ENCODE peak calls at places on chromosomes 13 and 19, in nine cellular contexts. E is Caco-2, N is uterus, H is mucosa of descending colon, Z is astrocyte of the spinal cord, W is GM10248, M is upper lobe of right lung, V is AG09319, X is fibroblast of the aortic adventitia. U is an unnamed sample.

GRCh38 chr19:13234518-13234917 is 84.3 kb downstream of the IER2 start:
- DNase-seq in E (peak; percentile 64), N (peak; percentile 24), H (peak; percentile 77), Z (peak; percentile 16), W (peak; percentile 74), M (peak; percentile 77), V (no peak), X (peak; percentile 31), U (peak; percentile 3)

GRCh38 chr19:12946092-12946845 is 607 bp downstream of the RAD23A start:
- DNase-seq in E (peak; percentile 84), N (peak; percentile 52), H (peak; percentile 84), Z (peak; percentile 88), W (peak; percentile 67), M (peak; percentile 89), V (peak; percentile 52), X (peak; percentile 74), U (peak; percentile 75)

GRCh38 chr19:5046339-5047039 is 77.6 kb downstream of the KDM4B start:
- DNase-seq in E (peak; percentile 71), N (no peak), H (peak; percentile 83), Z (peak; percentile 60), W (no peak), M (peak; percentile 81), V (no peak), X (no peak), U (peak; percentile 45)

GRCh38 chr13:59269476-59269875 is 894.3 kb downstream of the DIAPH3 start:
- DNase-seq in E (no peak), N (no peak), H (no peak), Z (peak; percentile 87), W (no peak), M (no peak), V (peak; percentile 16), X (peak; percentile 36), U (peak; percentile 77)

GRCh38 chr13:89627991-89628390 is 1719.5 kb upstream of the MIR17HG start:
- DNase-seq in E (no peak), N (no peak), H (no peak), Z (peak; percentile 4), W (no peak), M (no peak), V (no peak), X (no peak), U (no peak)

GRCh38 chr19:38849746-38850230 is at the start of gene HNRNPL:
- DNase-seq in E (no peak), N (no peak), H (peak; percentile 99), Z (no peak), W (peak; percentile 94), M (peak; percentile 100), V (no peak), X (no peak), U (no peak)

GRCh38 chr13:35630551-35631275 is 154.2 kb upstream of the MAB21L1 start:
- DNase-seq in E (peak; percentile 76), N (no peak), H (no peak), Z (peak; percentile 57), W (peak; percentile 17), M (no peak), V (peak; percentile 40), X (peak; percentile 75), U (peak; percentile 55)

GRCh38 chr19:6038634-6039405 is 60.9 kb upstream of the RANBP3 start:
- DNase-seq in E (no peak), N (no peak), H (no peak), Z (no peak), W (peak; percentile 80), M (no peak), V (no peak), X (no peak), U (no peak)

GRCh38 chr19:24032651-24033050 is 54.3 kb upstream of the ZNF254 start:
- DNase-seq in E (no peak), N (no peak), H (no peak), Z (no peak), W (no peak), M (no peak), V (no peak), X (no peak), U (no peak)

GRCh38 chr13:30107536-30108136 is 199.7 kb downstream of the KATNAL1 start:
- DNase-seq in E (no peak), N (no peak), H (no peak), Z (no peak), W (no peak), M (peak; percentile 71), V (no peak), X (peak; percentile 47), U (peak; percentile 54)

GRCh38 chr19:46815833-46816627 is 27.6 kb upstream of the SLC1A5 start:
- DNase-seq in E (no peak), N (no peak), H (no peak), Z (no peak), W (no peak), M (no peak), V (no peak), X (no peak), U (no peak)

DNA sequence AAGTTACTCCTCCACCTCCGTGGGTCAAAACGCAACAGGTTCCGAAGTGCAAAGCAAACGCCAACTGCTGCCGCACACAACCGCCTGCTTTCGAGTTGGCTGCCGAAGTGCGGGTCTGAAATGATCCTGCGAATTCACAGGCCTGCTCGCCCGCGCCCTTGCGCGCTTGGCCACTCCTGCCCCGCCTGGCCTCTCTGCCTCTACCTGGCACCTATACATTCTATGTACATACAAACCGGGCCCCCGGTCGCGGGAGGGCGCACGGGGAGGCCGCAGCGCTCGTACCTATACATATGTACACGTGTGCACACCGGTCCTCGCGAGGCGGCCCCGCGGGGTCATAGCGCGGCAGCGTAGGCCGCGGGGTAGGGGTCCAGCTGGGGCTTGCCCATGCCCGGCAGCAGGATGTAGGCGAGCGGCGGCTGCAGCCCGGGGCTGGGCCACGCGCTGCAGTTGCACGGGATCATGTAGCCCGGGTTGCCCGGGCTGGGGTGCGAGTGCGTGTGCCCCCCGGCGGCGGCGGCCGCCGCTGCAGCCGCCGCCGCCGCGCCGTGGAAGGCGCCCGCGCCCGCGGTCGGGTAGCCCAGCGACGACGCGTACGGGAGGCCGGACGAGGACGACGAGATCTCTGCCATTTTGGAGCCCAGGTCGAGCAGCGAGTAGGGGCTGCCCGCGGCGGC is 1.3 kb downstream of the SOX21 start:
- DNase-seq in E (no peak), N (no peak), H (no peak), Z (peak; percentile 11), W (peak; percentile 56), M (peak; percentile 63), V (no peak), X (no peak), U (no peak)
- TF ChIP-seq CTCF in E (no peak), N (no peak), H (no peak), Z (no peak), W (peak; percentile 2), M (no peak), V (no peak), X (no peak), U (peak; percentile 37)

DNA sequence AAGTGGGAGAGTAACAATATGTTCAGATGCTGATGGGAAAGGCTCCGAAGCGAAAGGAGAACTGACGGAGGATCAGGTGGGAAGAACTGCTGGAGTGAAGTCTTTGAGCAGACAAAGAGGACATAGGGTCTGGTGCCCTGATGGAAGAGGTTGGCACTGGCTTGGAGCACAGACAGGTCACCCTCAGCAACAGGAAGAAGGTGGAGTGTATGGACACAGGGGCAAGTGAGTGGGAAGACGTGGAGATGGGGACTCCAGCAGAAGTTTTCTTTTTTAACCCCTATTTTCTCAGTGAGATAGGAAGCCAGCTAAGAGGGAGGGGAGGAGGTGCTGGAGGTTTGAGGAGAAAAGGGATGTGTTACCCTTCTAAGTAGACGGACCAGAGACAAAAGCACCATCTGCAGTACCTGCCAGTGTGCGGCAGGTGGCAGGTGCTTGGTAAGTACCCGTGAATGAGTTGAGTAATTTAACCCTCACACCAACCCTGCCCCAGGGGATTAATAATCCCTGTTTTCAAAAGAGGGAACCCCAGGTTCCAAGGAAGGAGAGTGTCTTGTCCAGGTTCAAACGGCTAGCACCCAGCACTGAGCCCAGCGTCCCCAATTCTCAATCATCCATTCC is 11.2 kb downstream of the HAS1 start:
- DNase-seq in E (no peak), N (no peak), H (no peak), Z (peak; percentile 38), W (no peak), M (no peak), V (no peak), X (peak; percentile 35), U (peak; percentile 39)
- TF ChIP-seq CTCF in E (peak; percentile 14), N (no peak), H (no peak), Z (peak; percentile 48), W (peak; percentile 15), M (peak; percentile 32), V (peak; percentile 29), X (peak; percentile 45), U (peak; percentile 74)

GRCh38 chr19:18501351-18501750 is 20.5 kb downstream of the ELL start:
- DNase-seq in E (no peak), N (no peak), H (no peak), Z (no peak), W (no peak), M (no peak), V (no peak), X (no peak), U (no peak)

GRCh38 chr19:18500820-18501219 is 21.1 kb downstream of the ELL start:
- DNase-seq in E (no peak), N (peak; percentile 41), H (no peak), Z (peak; percentile 57), W (no peak), M (no peak), V (no peak), X (peak; percentile 64), U (no peak)

GRCh38 chr19:18496980-18497256 is 25.0 kb downstream of the ELL start:
- DNase-seq in E (no peak), N (no peak), H (no peak), Z (no peak), W (no peak), M (no peak), V (no peak), X (no peak), U (no peak)

GRCh38 chr19:18500376-18500775 is 21.5 kb downstream of the ELL start:
- DNase-seq in E (no peak), N (peak; percentile 44), H (no peak), Z (no peak), W (no peak), M (no peak), V (no peak), X (peak; percentile 27), U (no peak)

DNA sequence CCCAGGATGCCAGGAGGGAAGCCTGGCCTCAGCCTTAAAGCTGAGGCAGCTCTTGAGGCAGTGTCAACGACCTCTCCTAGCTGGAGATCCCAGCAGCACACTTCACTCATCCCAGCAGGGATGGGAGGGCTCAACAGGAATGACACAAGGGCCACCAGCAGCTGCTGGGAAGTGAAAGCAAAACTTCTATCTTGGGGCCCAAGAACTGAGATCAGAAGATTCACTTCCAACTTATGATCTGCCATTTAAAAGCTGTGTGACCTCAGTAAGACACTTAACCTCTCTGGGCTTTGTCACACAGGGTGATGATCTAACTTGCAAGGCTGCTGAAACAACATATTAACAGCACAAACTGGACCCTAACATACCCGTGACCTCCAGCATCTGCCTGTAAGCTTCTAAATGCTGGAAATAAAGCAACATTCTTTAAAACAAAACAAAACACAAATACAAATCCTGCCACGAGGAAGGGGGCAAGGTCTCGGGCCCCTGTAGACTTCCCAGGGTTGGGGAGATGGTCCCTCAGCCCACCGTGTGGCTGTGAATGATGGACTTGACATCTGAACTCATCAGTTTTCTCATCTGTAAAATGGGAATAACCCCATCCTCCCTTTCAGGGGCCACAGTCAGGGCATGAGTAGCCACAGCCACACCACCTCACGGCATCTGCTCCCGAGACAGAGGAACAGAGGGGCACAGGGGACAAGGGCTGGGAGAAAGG is 22.7 kb downstream of the ELL start:
- DNase-seq in E (no peak), N (no peak), H (no peak), Z (no peak), W (no peak), M (no peak), V (no peak), X (no peak), U (no peak)
- TF ChIP-seq CTCF in E (no peak), N (no peak), H (no peak), Z (no peak), W (no peak), M (no peak), V (no peak), X (no peak), U (no peak)

GRCh38 chr13:91158015-91158390 is 189.5 kb upstream of the MIR17HG start:
- DNase-seq in E (no peak), N (no peak), H (no peak), Z (no peak), W (no peak), M (no peak), V (no peak), X (no peak), U (no peak)
- TF ChIP-seq CTCF in E (peak; percentile 36), N (no peak), H (no peak), Z (peak; percentile 3), W (no peak), M (peak; percentile 12), V (no peak), X (no peak), U (no peak)

U was measured in HFFc6.